ENCODE peak calls at places on chromosomes 4 and X, in seven cellular contexts. One of them, this sample, is unnamed.

GRCh38 chr4:20255823-20256222 is 4.1 kb downstream of the SLIT2 start:
- DNase-seq in thoracic aorta: no peak
- DNase-seq in A549: no peak
- DNase-seq in AG04450: no peak
- DNase-seq in right atrium auricular region: no peak
- DNase-seq in uterus: no peak
- DNase-seq in breast epithelium: no peak
- DNase-seq in this sample: no peak

GRCh38 chrX:81263067-81263466 is 61.2 kb downstream of the SH3BGRL start:
- DNase-seq in AG04450: no peak
- DNase-seq in breast epithelium: no peak
- DNase-seq in uterus: no peak
- DNase-seq in thoracic aorta: no peak
- DNase-seq in A549: no peak
- DNase-seq in right atrium auricular region: no peak
- DNase-seq in this sample: no peak

GRCh38 chr4:23894021-23894420 is 4.2 kb upstream of the PPARGC1A start:
- DNase-seq in AG04450: no peak
- DNase-seq in thoracic aorta: no peak
- DNase-seq in breast epithelium: no peak
- DNase-seq in uterus: no peak
- DNase-seq in A549: no peak
- DNase-seq in right atrium auricular region: no peak
- DNase-seq in this sample: no peak

GRCh38 chrX:130184168-130184567 is 12.4 kb downstream of the RAB33A start:
- DNase-seq in right atrium auricular region: no peak
- DNase-seq in AG04450: no peak
- DNase-seq in breast epithelium: no peak
- DNase-seq in thoracic aorta: no peak
- DNase-seq in uterus: no peak
- DNase-seq in A549: no peak
- DNase-seq in this sample: no peak

GRCh38 chrX:46208225-46208854 is 336.9 kb downstream of the ZNF674 start:
- DNase-seq in thoracic aorta: no peak
- DNase-seq in right atrium auricular region: no peak
- DNase-seq in uterus: no peak
- DNase-seq in A549: no peak
- DNase-seq in AG04450: no peak
- DNase-seq in breast epithelium: no peak
- DNase-seq in this sample: no peak

GRCh38 chr4:47483722-47484121 is 1.4 kb upstream of the ATP10D start:
- DNase-seq in right atrium auricular region: no peak
- DNase-seq in AG04450: no peak
- DNase-seq in A549: no peak
- DNase-seq in thoracic aorta: no peak
- DNase-seq in breast epithelium: no peak
- DNase-seq in uterus: no peak
- DNase-seq in this sample: no peak

GRCh38 chr4:15378493-15378892 is 49.3 kb upstream of the C1QTNF7 start:
- DNase-seq in AG04450: no peak
- DNase-seq in uterus: no peak
- DNase-seq in right atrium auricular region: no peak
- DNase-seq in A549: no peak
- DNase-seq in thoracic aorta: no peak
- DNase-seq in breast epithelium: no peak
- DNase-seq in this sample: no peak

GRCh38 chr4:71239365-71239764 is 99.5 kb upstream of the SLC4A4 start:
- DNase-seq in AG04450: no peak
- DNase-seq in uterus: no peak
- DNase-seq in breast epithelium: no peak
- DNase-seq in thoracic aorta: no peak
- DNase-seq in A549: no peak
- DNase-seq in right atrium auricular region: no peak
- DNase-seq in this sample: no peak

GRCh38 chr4:151329217-151330007 is 4.0 kb upstream of the SH3D19 start:
- DNase-seq in A549: peak
- DNase-seq in right atrium auricular region: no peak
- DNase-seq in thoracic aorta: no peak
- DNase-seq in uterus: no peak
- DNase-seq in breast epithelium: no peak
- DNase-seq in AG04450: no peak
- DNase-seq in this sample: no peak

GRCh38 chr4:151322565-151322964 is 2.8 kb downstream of the SH3D19 start:
- DNase-seq in thoracic aorta: no peak
- DNase-seq in uterus: no peak
- DNase-seq in A549: no peak
- DNase-seq in right atrium auricular region: no peak
- DNase-seq in AG04450: no peak
- DNase-seq in breast epithelium: peak
- DNase-seq in this sample: no peak

GRCh38 chr4:151324124-151324448 is 1.3 kb downstream of the SH3D19 start:
- DNase-seq in AG04450: no peak
- DNase-seq in right atrium auricular region: no peak
- DNase-seq in uterus: no peak
- DNase-seq in A549: no peak
- DNase-seq in breast epithelium: no peak
- DNase-seq in thoracic aorta: no peak
- DNase-seq in this sample: no peak

GRCh38 chr4:151324449-151325319 is 721 bp downstream of the SH3D19 start:
- DNase-seq in breast epithelium: peak
- DNase-seq in thoracic aorta: no peak
- DNase-seq in A549: peak
- DNase-seq in uterus: peak
- DNase-seq in AG04450: no peak
- DNase-seq in right atrium auricular region: peak
- DNase-seq in this sample: no peak

DNA sequence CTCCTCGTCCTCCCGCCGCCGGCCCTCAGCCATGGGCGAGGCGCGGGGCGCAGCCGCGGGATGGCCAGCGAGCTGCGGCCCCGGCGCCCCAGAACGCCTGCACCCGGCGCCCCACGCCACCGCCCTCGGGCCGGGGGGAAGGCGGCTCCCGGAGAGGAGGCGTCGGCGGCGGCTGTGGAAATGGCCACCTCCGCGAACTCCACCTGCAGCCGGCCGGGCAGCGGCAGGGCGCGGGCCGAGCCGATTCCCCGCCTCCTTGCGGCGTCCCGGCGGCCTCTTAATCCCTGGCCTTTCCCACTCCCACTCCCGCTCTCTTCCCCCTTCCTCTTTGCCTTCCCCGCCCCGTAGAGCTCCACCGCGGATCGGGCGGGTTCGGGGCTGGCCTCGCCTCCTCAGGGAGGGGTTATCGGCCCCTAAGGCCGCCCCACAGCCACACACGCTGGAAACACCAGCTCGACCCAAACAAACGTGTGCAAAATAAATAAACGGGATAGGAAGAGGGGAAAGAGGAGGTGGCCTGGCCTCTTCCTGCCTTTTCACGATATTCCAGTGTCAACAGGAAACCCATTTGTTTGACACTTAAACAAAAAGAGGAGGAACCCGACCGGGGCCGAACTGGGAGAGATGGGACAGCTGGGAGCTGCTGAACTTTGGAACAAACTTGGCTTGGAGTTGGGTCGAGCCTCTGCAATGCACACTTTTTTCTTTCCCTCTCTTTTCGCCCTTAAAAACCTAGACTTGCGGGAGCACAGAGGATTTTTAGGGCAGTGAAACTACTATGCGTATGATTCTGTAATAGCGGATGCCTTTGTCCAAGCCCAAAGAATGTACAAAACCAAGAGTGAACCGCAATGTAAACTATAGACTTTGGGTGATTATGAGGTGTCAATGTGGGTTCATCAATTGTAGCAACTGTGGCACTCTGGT is at the start of gene SH3D19:
- DNase-seq in breast epithelium: peak
- DNase-seq in A549: peak
- DNase-seq in right atrium auricular region: peak
- DNase-seq in uterus: peak
- DNase-seq in AG04450: no peak
- DNase-seq in thoracic aorta: no peak
- DNase-seq in this sample: no peak
- TF ChIP-seq CTCF in breast epithelium: peak
- TF ChIP-seq CTCF in A549: no peak
- TF ChIP-seq CTCF in right atrium auricular region: no peak
- TF ChIP-seq CTCF in uterus: no peak
- TF ChIP-seq CTCF in AG04450: no peak
- TF ChIP-seq CTCF in thoracic aorta: peak
- TF ChIP-seq CTCF in this sample: no peak

GRCh38 chrX:40168183-40169015 is 70.6 kb upstream of the BCOR start:
- DNase-seq in thoracic aorta: no peak
- DNase-seq in right atrium auricular region: no peak
- DNase-seq in breast epithelium: no peak
- DNase-seq in A549: no peak
- DNase-seq in uterus: peak
- DNase-seq in AG04450: no peak
- DNase-seq in this sample: no peak

GRCh38 chrX:40166582-40166981 is 68.8 kb upstream of the BCOR start:
- DNase-seq in uterus: peak
- DNase-seq in AG04450: no peak
- DNase-seq in right atrium auricular region: no peak
- DNase-seq in A549: no peak
- DNase-seq in breast epithelium: no peak
- DNase-seq in thoracic aorta: no peak
- DNase-seq in this sample: no peak

GRCh38 chrX:40165861-40166260 is 68.1 kb upstream of the BCOR start:
- DNase-seq in A549: no peak
- DNase-seq in thoracic aorta: no peak
- DNase-seq in AG04450: no peak
- DNase-seq in uterus: no peak
- DNase-seq in right atrium auricular region: no peak
- DNase-seq in breast epithelium: no peak
- DNase-seq in this sample: no peak

GRCh38 chrX:40169193-40170086 is 71.7 kb upstream of the BCOR start:
- DNase-seq in AG04450: peak
- DNase-seq in right atrium auricular region: no peak
- DNase-seq in A549: peak
- DNase-seq in thoracic aorta: no peak
- DNase-seq in breast epithelium: no peak
- DNase-seq in uterus: peak
- DNase-seq in this sample: peak

GRCh38 chrX:40167240-40168182 is 69.8 kb upstream of the BCOR start:
- DNase-seq in right atrium auricular region: no peak
- DNase-seq in uterus: peak
- DNase-seq in thoracic aorta: no peak
- DNase-seq in AG04450: no peak
- DNase-seq in A549: no peak
- DNase-seq in breast epithelium: no peak
- DNase-seq in this sample: no peak
- H3K4me3 ChIP-seq in right atrium auricular region: peak
- H3K4me3 ChIP-seq in uterus: peak
- H3K4me3 ChIP-seq in thoracic aorta: peak
- H3K4me3 ChIP-seq in AG04450: no peak
- H3K4me3 ChIP-seq in A549: no peak
- H3K4me3 ChIP-seq in breast epithelium: peak
- H3K4me3 ChIP-seq in this sample: peak

DNA sequence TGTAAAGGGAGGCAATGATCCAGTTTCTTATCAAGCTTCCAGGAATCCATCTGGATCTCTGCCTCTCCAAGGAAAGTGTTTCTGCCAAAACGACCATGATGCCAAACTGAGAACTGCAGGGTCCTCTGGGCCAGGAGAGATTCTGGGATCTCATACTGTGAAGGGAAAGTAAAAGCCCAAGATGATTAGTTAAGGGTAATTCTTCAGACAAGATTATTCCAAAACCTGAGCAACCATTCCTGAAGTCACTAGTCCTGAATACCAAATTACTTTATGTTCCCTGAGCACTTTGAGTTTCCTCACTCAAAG is 42.0 kb downstream of the SRPX2 start:
- DNase-seq in thoracic aorta: no peak
- DNase-seq in AG04450: no peak
- DNase-seq in A549: no peak
- DNase-seq in uterus: no peak
- DNase-seq in right atrium auricular region: no peak
- DNase-seq in breast epithelium: no peak
- DNase-seq in this sample: no peak
- TF ChIP-seq CTCF in thoracic aorta: no peak
- TF ChIP-seq CTCF in AG04450: no peak
- TF ChIP-seq CTCF in A549: no peak
- TF ChIP-seq CTCF in uterus: no peak
- TF ChIP-seq CTCF in right atrium auricular region: no peak
- TF ChIP-seq CTCF in breast epithelium: no peak
- TF ChIP-seq CTCF in this sample: no peak

DNA sequence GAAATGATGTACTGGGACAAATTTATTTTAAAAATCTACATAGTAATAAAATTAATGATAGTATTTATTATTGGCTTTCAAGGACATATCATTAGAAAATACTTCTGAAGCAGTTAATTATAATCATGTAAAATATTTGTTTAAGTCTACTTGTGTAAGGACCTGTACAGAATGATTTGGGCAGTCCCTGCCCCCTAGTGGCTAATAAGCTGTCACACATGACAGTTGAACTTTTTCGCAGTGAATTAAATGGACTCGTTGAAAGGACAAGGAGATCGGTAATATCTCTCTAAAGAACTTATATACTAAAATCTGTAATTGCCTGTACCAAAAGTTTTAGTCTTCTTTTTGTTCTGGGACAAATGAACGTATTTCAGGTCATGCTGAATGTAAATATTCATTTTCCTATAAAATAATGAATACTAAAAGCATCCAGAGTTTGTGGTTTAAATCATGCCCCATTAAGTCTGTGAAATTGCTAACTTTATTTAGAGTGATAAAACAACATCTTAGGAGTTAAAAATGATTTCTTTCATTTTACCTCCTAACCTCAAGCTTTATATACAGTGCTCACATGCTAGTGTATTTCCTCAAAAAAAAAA is 13.6 kb downstream of the EXOC1 start:
- DNase-seq in uterus: no peak
- DNase-seq in breast epithelium: no peak
- DNase-seq in right atrium auricular region: no peak
- DNase-seq in AG04450: no peak
- DNase-seq in A549: peak
- DNase-seq in thoracic aorta: no peak
- DNase-seq in this sample: peak
- H3K4me3 ChIP-seq in uterus: no peak
- H3K4me3 ChIP-seq in breast epithelium: no peak
- H3K4me3 ChIP-seq in right atrium auricular region: no peak
- H3K4me3 ChIP-seq in AG04450: no peak
- H3K4me3 ChIP-seq in A549: no peak
- H3K4me3 ChIP-seq in thoracic aorta: no peak
- H3K4me3 ChIP-seq in this sample: no peak